ENCODE peak calls at places on chromosomes 1 and 21, in five cellular contexts. B is heart left ventricle, L is left lung, C is A549, X is NCI-H774. F is an unnamed sample.

GRCh38 chr1:162206749-162207635 is 137.5 kb downstream of the NOS1AP start:
- DNase-seq in X (peak; percentile 96), C (no peak), L (peak; percentile 55), B (no peak), F (no peak)

GRCh38 chr1:244011251-244011650 is 39.8 kb upstream of the ZBTB18 start:
- DNase-seq in X (no peak), B (no peak), L (no peak), C (no peak), F (no peak)

GRCh38 chr1:148162363-148162762 is 10.3 kb upstream of the NBPF11 start:
- DNase-seq in B (no peak), C (no peak), L (peak; percentile 61), X (no peak), F (no peak)

GRCh38 chr1:207423560-207424292 is 30.4 kb upstream of the CR2 start:
- DNase-seq in X (no peak), L (no peak), B (no peak), C (no peak), F (no peak)

GRCh38 chr1:9900142-9901043 is 9.7 kb downstream of the CTNNBIP1 start:
- DNase-seq in B (peak; percentile 86), C (no peak), X (peak; percentile 37), L (peak; percentile 90), F (peak; percentile 83)

GRCh38 chr1:145804235-145805045 is 19.5 kb downstream of the RNF115 start:
- DNase-seq in X (no peak), B (no peak), C (no peak), L (no peak), F (no peak)

GRCh38 chr1:26597629-26598039 is 68.1 kb downstream of the RPS6KA1 start:
- DNase-seq in B (no peak), X (peak; percentile 2), L (no peak), C (peak; percentile 56), F (no peak)

GRCh38 chr1:208603721-208604120 is 359.5 kb upstream of the PLXNA2 start:
- DNase-seq in C (no peak), X (no peak), L (no peak), B (no peak), F (no peak)

GRCh38 chr1:165403835-165404482 is 41.0 kb downstream of the RXRG start:
- DNase-seq in C (peak; percentile 28), X (peak; percentile 43), L (no peak), B (no peak), F (peak; percentile 32)

GRCh38 chr21:39060485-39061099 is 122.7 kb downstream of the PSMG1 start:
- DNase-seq in L (no peak), X (no peak), B (no peak), C (no peak), F (no peak)

GRCh38 chr1:226741009-226741408 is 1.9 kb upstream of the ITPKB start:
- DNase-seq in C (no peak), B (no peak), X (no peak), L (no peak), F (no peak)

GRCh38 chr1:198876371-198876871 is 237.6 kb downstream of the PTPRC start:
- DNase-seq in C (no peak), X (no peak), B (no peak), L (no peak), F (no peak)

F was measured in testis.